ENCODE peak calls at places on chromosomes 3 and 15, in nine cellular contexts. One of them, this sample, is unnamed.

GRCh38 chr3:151660890-151661289 is 72.8 kb upstream of the AADACL2 start:
- DNase-seq in heart left ventricle: no peak
- DNase-seq in H9: no peak
- DNase-seq in activated naive CD8-positive, alpha-beta T cell treated with anti-CD3 and anti-CD28 coated beads, Interleukin-2, amount 50 U/mL, for 24 hours: no peak
- DNase-seq in activated naive CD4-positive, alpha-beta T cell treated with anti-CD3 and anti-CD28 coated beads, Interleukin-2, amount 10 ng/mL, durations not matched to agents 7 days and 5 days: no peak
- DNase-seq in CD8-positive, alpha-beta memory T cell: no peak
- DNase-seq in stimulated activated naive CD8-positive, alpha-beta T cell treated with anti-CD3 and anti-CD28 coated beads, Interleukin-15, Interleukin-2, amounts not matched to agents 100 U/mL and 50 U/mL, for 24 hours: no peak
- DNase-seq in stimulated activated CD4-positive, alpha-beta T cell treated with anti-CD3 and anti-CD28 coated beads, Interleukin-4, amount 100 ng/mL, for 4 hours: no peak
- DNase-seq in HuH-7.5: no peak
- DNase-seq in this sample: no peak

GRCh38 chr3:171531716-171532115 is 71.5 kb upstream of the TNIK start:
- DNase-seq in heart left ventricle: no peak
- DNase-seq in H9: no peak
- DNase-seq in stimulated activated CD4-positive, alpha-beta T cell treated with anti-CD3 and anti-CD28 coated beads, Interleukin-4, amount 100 ng/mL, for 4 hours: no peak
- DNase-seq in activated naive CD8-positive, alpha-beta T cell treated with anti-CD3 and anti-CD28 coated beads, Interleukin-2, amount 50 U/mL, for 24 hours: no peak
- DNase-seq in CD8-positive, alpha-beta memory T cell: no peak
- DNase-seq in activated naive CD4-positive, alpha-beta T cell treated with anti-CD3 and anti-CD28 coated beads, Interleukin-2, amount 10 ng/mL, durations not matched to agents 7 days and 5 days: no peak
- DNase-seq in stimulated activated naive CD8-positive, alpha-beta T cell treated with anti-CD3 and anti-CD28 coated beads, Interleukin-15, Interleukin-2, amounts not matched to agents 100 U/mL and 50 U/mL, for 24 hours: no peak
- DNase-seq in HuH-7.5: no peak
- DNase-seq in this sample: no peak

GRCh38 chr3:63228677-63229076 is 49.4 kb upstream of the SYNPR start:
- DNase-seq in activated naive CD4-positive, alpha-beta T cell treated with anti-CD3 and anti-CD28 coated beads, Interleukin-2, amount 10 ng/mL, durations not matched to agents 7 days and 5 days: no peak
- DNase-seq in stimulated activated naive CD8-positive, alpha-beta T cell treated with anti-CD3 and anti-CD28 coated beads, Interleukin-15, Interleukin-2, amounts not matched to agents 100 U/mL and 50 U/mL, for 24 hours: no peak
- DNase-seq in HuH-7.5: peak
- DNase-seq in CD8-positive, alpha-beta memory T cell: no peak
- DNase-seq in heart left ventricle: no peak
- DNase-seq in stimulated activated CD4-positive, alpha-beta T cell treated with anti-CD3 and anti-CD28 coated beads, Interleukin-4, amount 100 ng/mL, for 4 hours: no peak
- DNase-seq in activated naive CD8-positive, alpha-beta T cell treated with anti-CD3 and anti-CD28 coated beads, Interleukin-2, amount 50 U/mL, for 24 hours: no peak
- DNase-seq in H9: peak
- DNase-seq in this sample: peak

GRCh38 chr3:98893740-98894139 is 7.8 kb downstream of the DCBLD2 start:
- DNase-seq in CD8-positive, alpha-beta memory T cell: no peak
- DNase-seq in HuH-7.5: no peak
- DNase-seq in stimulated activated CD4-positive, alpha-beta T cell treated with anti-CD3 and anti-CD28 coated beads, Interleukin-4, amount 100 ng/mL, for 4 hours: no peak
- DNase-seq in activated naive CD8-positive, alpha-beta T cell treated with anti-CD3 and anti-CD28 coated beads, Interleukin-2, amount 50 U/mL, for 24 hours: no peak
- DNase-seq in heart left ventricle: no peak
- DNase-seq in H9: no peak
- DNase-seq in activated naive CD4-positive, alpha-beta T cell treated with anti-CD3 and anti-CD28 coated beads, Interleukin-2, amount 10 ng/mL, durations not matched to agents 7 days and 5 days: no peak
- DNase-seq in stimulated activated naive CD8-positive, alpha-beta T cell treated with anti-CD3 and anti-CD28 coated beads, Interleukin-15, Interleukin-2, amounts not matched to agents 100 U/mL and 50 U/mL, for 24 hours: no peak
- DNase-seq in this sample: no peak

GRCh38 chr15:29348308-29348914 is 78.8 kb upstream of the NSMCE3 start:
- DNase-seq in stimulated activated CD4-positive, alpha-beta T cell treated with anti-CD3 and anti-CD28 coated beads, Interleukin-4, amount 100 ng/mL, for 4 hours: no peak
- DNase-seq in activated naive CD8-positive, alpha-beta T cell treated with anti-CD3 and anti-CD28 coated beads, Interleukin-2, amount 50 U/mL, for 24 hours: no peak
- DNase-seq in H9: peak
- DNase-seq in CD8-positive, alpha-beta memory T cell: no peak
- DNase-seq in stimulated activated naive CD8-positive, alpha-beta T cell treated with anti-CD3 and anti-CD28 coated beads, Interleukin-15, Interleukin-2, amounts not matched to agents 100 U/mL and 50 U/mL, for 24 hours: no peak
- DNase-seq in activated naive CD4-positive, alpha-beta T cell treated with anti-CD3 and anti-CD28 coated beads, Interleukin-2, amount 10 ng/mL, durations not matched to agents 7 days and 5 days: no peak
- DNase-seq in heart left ventricle: no peak
- DNase-seq in HuH-7.5: no peak
- DNase-seq in this sample: no peak

GRCh38 chr15:90845201-90845949 is 23.0 kb upstream of the FURIN start:
- DNase-seq in H9: no peak
- DNase-seq in heart left ventricle: no peak
- DNase-seq in CD8-positive, alpha-beta memory T cell: no peak
- DNase-seq in activated naive CD8-positive, alpha-beta T cell treated with anti-CD3 and anti-CD28 coated beads, Interleukin-2, amount 50 U/mL, for 24 hours: peak
- DNase-seq in stimulated activated naive CD8-positive, alpha-beta T cell treated with anti-CD3 and anti-CD28 coated beads, Interleukin-15, Interleukin-2, amounts not matched to agents 100 U/mL and 50 U/mL, for 24 hours: peak
- DNase-seq in activated naive CD4-positive, alpha-beta T cell treated with anti-CD3 and anti-CD28 coated beads, Interleukin-2, amount 10 ng/mL, durations not matched to agents 7 days and 5 days: peak
- DNase-seq in stimulated activated CD4-positive, alpha-beta T cell treated with anti-CD3 and anti-CD28 coated beads, Interleukin-4, amount 100 ng/mL, for 4 hours: no peak
- DNase-seq in HuH-7.5: no peak
- DNase-seq in this sample: no peak

GRCh38 chr3:11847607-11848006 is 922 bp upstream of the TAMM41 start:
- DNase-seq in HuH-7.5: no peak
- DNase-seq in stimulated activated naive CD8-positive, alpha-beta T cell treated with anti-CD3 and anti-CD28 coated beads, Interleukin-15, Interleukin-2, amounts not matched to agents 100 U/mL and 50 U/mL, for 24 hours: peak
- DNase-seq in stimulated activated CD4-positive, alpha-beta T cell treated with anti-CD3 and anti-CD28 coated beads, Interleukin-4, amount 100 ng/mL, for 4 hours: peak
- DNase-seq in heart left ventricle: no peak
- DNase-seq in activated naive CD8-positive, alpha-beta T cell treated with anti-CD3 and anti-CD28 coated beads, Interleukin-2, amount 50 U/mL, for 24 hours: peak
- DNase-seq in activated naive CD4-positive, alpha-beta T cell treated with anti-CD3 and anti-CD28 coated beads, Interleukin-2, amount 10 ng/mL, durations not matched to agents 7 days and 5 days: peak
- DNase-seq in CD8-positive, alpha-beta memory T cell: peak
- DNase-seq in H9: no peak
- DNase-seq in this sample: no peak

GRCh38 chr3:69203631-69204314 is 81.4 kb upstream of the LMOD3 start:
- DNase-seq in CD8-positive, alpha-beta memory T cell: no peak
- DNase-seq in activated naive CD4-positive, alpha-beta T cell treated with anti-CD3 and anti-CD28 coated beads, Interleukin-2, amount 10 ng/mL, durations not matched to agents 7 days and 5 days: no peak
- DNase-seq in HuH-7.5: no peak
- DNase-seq in H9: no peak
- DNase-seq in stimulated activated naive CD8-positive, alpha-beta T cell treated with anti-CD3 and anti-CD28 coated beads, Interleukin-15, Interleukin-2, amounts not matched to agents 100 U/mL and 50 U/mL, for 24 hours: no peak
- DNase-seq in heart left ventricle: no peak
- DNase-seq in activated naive CD8-positive, alpha-beta T cell treated with anti-CD3 and anti-CD28 coated beads, Interleukin-2, amount 50 U/mL, for 24 hours: no peak
- DNase-seq in stimulated activated CD4-positive, alpha-beta T cell treated with anti-CD3 and anti-CD28 coated beads, Interleukin-4, amount 100 ng/mL, for 4 hours: no peak
- DNase-seq in this sample: no peak

GRCh38 chr15:26967719-26968269 is 3.2 kb upstream of the GABRG3 start:
- DNase-seq in CD8-positive, alpha-beta memory T cell: no peak
- DNase-seq in H9: peak
- DNase-seq in activated naive CD4-positive, alpha-beta T cell treated with anti-CD3 and anti-CD28 coated beads, Interleukin-2, amount 10 ng/mL, durations not matched to agents 7 days and 5 days: no peak
- DNase-seq in stimulated activated naive CD8-positive, alpha-beta T cell treated with anti-CD3 and anti-CD28 coated beads, Interleukin-15, Interleukin-2, amounts not matched to agents 100 U/mL and 50 U/mL, for 24 hours: no peak
- DNase-seq in heart left ventricle: no peak
- DNase-seq in activated naive CD8-positive, alpha-beta T cell treated with anti-CD3 and anti-CD28 coated beads, Interleukin-2, amount 50 U/mL, for 24 hours: no peak
- DNase-seq in HuH-7.5: no peak
- DNase-seq in stimulated activated CD4-positive, alpha-beta T cell treated with anti-CD3 and anti-CD28 coated beads, Interleukin-4, amount 100 ng/mL, for 4 hours: no peak
- DNase-seq in this sample: no peak

GRCh38 chr3:83403927-83404326 is 1554.9 kb upstream of the CADM2 start:
- DNase-seq in H9: no peak
- DNase-seq in heart left ventricle: no peak
- DNase-seq in HuH-7.5: no peak
- DNase-seq in activated naive CD8-positive, alpha-beta T cell treated with anti-CD3 and anti-CD28 coated beads, Interleukin-2, amount 50 U/mL, for 24 hours: no peak
- DNase-seq in stimulated activated naive CD8-positive, alpha-beta T cell treated with anti-CD3 and anti-CD28 coated beads, Interleukin-15, Interleukin-2, amounts not matched to agents 100 U/mL and 50 U/mL, for 24 hours: no peak
- DNase-seq in stimulated activated CD4-positive, alpha-beta T cell treated with anti-CD3 and anti-CD28 coated beads, Interleukin-4, amount 100 ng/mL, for 4 hours: no peak
- DNase-seq in activated naive CD4-positive, alpha-beta T cell treated with anti-CD3 and anti-CD28 coated beads, Interleukin-2, amount 10 ng/mL, durations not matched to agents 7 days and 5 days: no peak
- DNase-seq in CD8-positive, alpha-beta memory T cell: no peak
- DNase-seq in this sample: no peak

GRCh38 chr15:77455696-77456293 is 35.1 kb downstream of the HMG20A start:
- DNase-seq in CD8-positive, alpha-beta memory T cell: no peak
- DNase-seq in H9: no peak
- DNase-seq in heart left ventricle: peak
- DNase-seq in activated naive CD4-positive, alpha-beta T cell treated with anti-CD3 and anti-CD28 coated beads, Interleukin-2, amount 10 ng/mL, durations not matched to agents 7 days and 5 days: no peak
- DNase-seq in HuH-7.5: no peak
- DNase-seq in stimulated activated CD4-positive, alpha-beta T cell treated with anti-CD3 and anti-CD28 coated beads, Interleukin-4, amount 100 ng/mL, for 4 hours: no peak
- DNase-seq in stimulated activated naive CD8-positive, alpha-beta T cell treated with anti-CD3 and anti-CD28 coated beads, Interleukin-15, Interleukin-2, amounts not matched to agents 100 U/mL and 50 U/mL, for 24 hours: no peak
- DNase-seq in activated naive CD8-positive, alpha-beta T cell treated with anti-CD3 and anti-CD28 coated beads, Interleukin-2, amount 50 U/mL, for 24 hours: no peak
- DNase-seq in this sample: no peak

GRCh38 chr3:120101624-120102023 is 7.4 kb upstream of the GSK3B start:
- DNase-seq in HuH-7.5: no peak
- DNase-seq in CD8-positive, alpha-beta memory T cell: no peak
- DNase-seq in activated naive CD4-positive, alpha-beta T cell treated with anti-CD3 and anti-CD28 coated beads, Interleukin-2, amount 10 ng/mL, durations not matched to agents 7 days and 5 days: no peak
- DNase-seq in activated naive CD8-positive, alpha-beta T cell treated with anti-CD3 and anti-CD28 coated beads, Interleukin-2, amount 50 U/mL, for 24 hours: no peak
- DNase-seq in H9: no peak
- DNase-seq in stimulated activated naive CD8-positive, alpha-beta T cell treated with anti-CD3 and anti-CD28 coated beads, Interleukin-15, Interleukin-2, amounts not matched to agents 100 U/mL and 50 U/mL, for 24 hours: no peak
- DNase-seq in heart left ventricle: no peak
- DNase-seq in stimulated activated CD4-positive, alpha-beta T cell treated with anti-CD3 and anti-CD28 coated beads, Interleukin-4, amount 100 ng/mL, for 4 hours: no peak
- DNase-seq in this sample: no peak

GRCh38 chr3:120931593-120931992 is 23.6 kb downstream of the STXBP5L start:
- DNase-seq in stimulated activated CD4-positive, alpha-beta T cell treated with anti-CD3 and anti-CD28 coated beads, Interleukin-4, amount 100 ng/mL, for 4 hours: no peak
- DNase-seq in heart left ventricle: no peak
- DNase-seq in activated naive CD4-positive, alpha-beta T cell treated with anti-CD3 and anti-CD28 coated beads, Interleukin-2, amount 10 ng/mL, durations not matched to agents 7 days and 5 days: no peak
- DNase-seq in stimulated activated naive CD8-positive, alpha-beta T cell treated with anti-CD3 and anti-CD28 coated beads, Interleukin-15, Interleukin-2, amounts not matched to agents 100 U/mL and 50 U/mL, for 24 hours: no peak
- DNase-seq in CD8-positive, alpha-beta memory T cell: no peak
- DNase-seq in activated naive CD8-positive, alpha-beta T cell treated with anti-CD3 and anti-CD28 coated beads, Interleukin-2, amount 50 U/mL, for 24 hours: no peak
- DNase-seq in HuH-7.5: no peak
- DNase-seq in H9: no peak
- DNase-seq in this sample: no peak

GRCh38 chr3:127147291-127147905 is 45.5 kb upstream of the PRR23E start:
- DNase-seq in heart left ventricle: no peak
- DNase-seq in HuH-7.5: no peak
- DNase-seq in H9: no peak
- DNase-seq in stimulated activated CD4-positive, alpha-beta T cell treated with anti-CD3 and anti-CD28 coated beads, Interleukin-4, amount 100 ng/mL, for 4 hours: no peak
- DNase-seq in activated naive CD4-positive, alpha-beta T cell treated with anti-CD3 and anti-CD28 coated beads, Interleukin-2, amount 10 ng/mL, durations not matched to agents 7 days and 5 days: no peak
- DNase-seq in activated naive CD8-positive, alpha-beta T cell treated with anti-CD3 and anti-CD28 coated beads, Interleukin-2, amount 50 U/mL, for 24 hours: no peak
- DNase-seq in CD8-positive, alpha-beta memory T cell: no peak
- DNase-seq in stimulated activated naive CD8-positive, alpha-beta T cell treated with anti-CD3 and anti-CD28 coated beads, Interleukin-15, Interleukin-2, amounts not matched to agents 100 U/mL and 50 U/mL, for 24 hours: no peak
- DNase-seq in this sample: no peak

GRCh38 chr15:22887157-22887951 is 48.9 kb downstream of the NIPA2 start:
- DNase-seq in heart left ventricle: peak
- DNase-seq in HuH-7.5: no peak
- DNase-seq in H9: no peak
- DNase-seq in stimulated activated naive CD8-positive, alpha-beta T cell treated with anti-CD3 and anti-CD28 coated beads, Interleukin-15, Interleukin-2, amounts not matched to agents 100 U/mL and 50 U/mL, for 24 hours: no peak
- DNase-seq in activated naive CD4-positive, alpha-beta T cell treated with anti-CD3 and anti-CD28 coated beads, Interleukin-2, amount 10 ng/mL, durations not matched to agents 7 days and 5 days: no peak
- DNase-seq in stimulated activated CD4-positive, alpha-beta T cell treated with anti-CD3 and anti-CD28 coated beads, Interleukin-4, amount 100 ng/mL, for 4 hours: no peak
- DNase-seq in CD8-positive, alpha-beta memory T cell: no peak
- DNase-seq in activated naive CD8-positive, alpha-beta T cell treated with anti-CD3 and anti-CD28 coated beads, Interleukin-2, amount 50 U/mL, for 24 hours: no peak
- DNase-seq in this sample: no peak

GRCh38 chr15:67296684-67297083 is 42.1 kb downstream of the IQCH start:
- DNase-seq in activated naive CD4-positive, alpha-beta T cell treated with anti-CD3 and anti-CD28 coated beads, Interleukin-2, amount 10 ng/mL, durations not matched to agents 7 days and 5 days: no peak
- DNase-seq in activated naive CD8-positive, alpha-beta T cell treated with anti-CD3 and anti-CD28 coated beads, Interleukin-2, amount 50 U/mL, for 24 hours: no peak
- DNase-seq in H9: no peak
- DNase-seq in HuH-7.5: no peak
- DNase-seq in heart left ventricle: no peak
- DNase-seq in CD8-positive, alpha-beta memory T cell: no peak
- DNase-seq in stimulated activated CD4-positive, alpha-beta T cell treated with anti-CD3 and anti-CD28 coated beads, Interleukin-4, amount 100 ng/mL, for 4 hours: no peak
- DNase-seq in stimulated activated naive CD8-positive, alpha-beta T cell treated with anti-CD3 and anti-CD28 coated beads, Interleukin-15, Interleukin-2, amounts not matched to agents 100 U/mL and 50 U/mL, for 24 hours: no peak
- DNase-seq in this sample: no peak

GRCh38 chr3:75059120-75059519 is 444.7 kb upstream of the CNTN3 start:
- DNase-seq in HuH-7.5: no peak
- DNase-seq in CD8-positive, alpha-beta memory T cell: no peak
- DNase-seq in heart left ventricle: no peak
- DNase-seq in H9: no peak
- DNase-seq in stimulated activated naive CD8-positive, alpha-beta T cell treated with anti-CD3 and anti-CD28 coated beads, Interleukin-15, Interleukin-2, amounts not matched to agents 100 U/mL and 50 U/mL, for 24 hours: no peak
- DNase-seq in activated naive CD4-positive, alpha-beta T cell treated with anti-CD3 and anti-CD28 coated beads, Interleukin-2, amount 10 ng/mL, durations not matched to agents 7 days and 5 days: no peak
- DNase-seq in stimulated activated CD4-positive, alpha-beta T cell treated with anti-CD3 and anti-CD28 coated beads, Interleukin-4, amount 100 ng/mL, for 4 hours: no peak
- DNase-seq in activated naive CD8-positive, alpha-beta T cell treated with anti-CD3 and anti-CD28 coated beads, Interleukin-2, amount 50 U/mL, for 24 hours: no peak
- DNase-seq in this sample: no peak

GRCh38 chr15:44798815-44799214 is 62.5 kb downstream of the TRIM69 start:
- DNase-seq in H9: no peak
- DNase-seq in stimulated activated CD4-positive, alpha-beta T cell treated with anti-CD3 and anti-CD28 coated beads, Interleukin-4, amount 100 ng/mL, for 4 hours: no peak
- DNase-seq in activated naive CD8-positive, alpha-beta T cell treated with anti-CD3 and anti-CD28 coated beads, Interleukin-2, amount 50 U/mL, for 24 hours: no peak
- DNase-seq in HuH-7.5: no peak
- DNase-seq in stimulated activated naive CD8-positive, alpha-beta T cell treated with anti-CD3 and anti-CD28 coated beads, Interleukin-15, Interleukin-2, amounts not matched to agents 100 U/mL and 50 U/mL, for 24 hours: no peak
- DNase-seq in heart left ventricle: no peak
- DNase-seq in CD8-positive, alpha-beta memory T cell: no peak
- DNase-seq in activated naive CD4-positive, alpha-beta T cell treated with anti-CD3 and anti-CD28 coated beads, Interleukin-2, amount 10 ng/mL, durations not matched to agents 7 days and 5 days: no peak
- DNase-seq in this sample: no peak

GRCh38 chr3:47491186-47491585 is 15.4 kb upstream of the SCAP start:
- DNase-seq in activated naive CD8-positive, alpha-beta T cell treated with anti-CD3 and anti-CD28 coated beads, Interleukin-2, amount 50 U/mL, for 24 hours: no peak
- DNase-seq in heart left ventricle: no peak
- DNase-seq in stimulated activated naive CD8-positive, alpha-beta T cell treated with anti-CD3 and anti-CD28 coated beads, Interleukin-15, Interleukin-2, amounts not matched to agents 100 U/mL and 50 U/mL, for 24 hours: no peak
- DNase-seq in HuH-7.5: no peak
- DNase-seq in activated naive CD4-positive, alpha-beta T cell treated with anti-CD3 and anti-CD28 coated beads, Interleukin-2, amount 10 ng/mL, durations not matched to agents 7 days and 5 days: no peak
- DNase-seq in H9: no peak
- DNase-seq in CD8-positive, alpha-beta memory T cell: no peak
- DNase-seq in stimulated activated CD4-positive, alpha-beta T cell treated with anti-CD3 and anti-CD28 coated beads, Interleukin-4, amount 100 ng/mL, for 4 hours: no peak
- DNase-seq in this sample: no peak

GRCh38 chr3:130779031-130779430 is 32.4 kb upstream of the PIK3R4 start:
- DNase-seq in HuH-7.5: no peak
- DNase-seq in activated naive CD4-positive, alpha-beta T cell treated with anti-CD3 and anti-CD28 coated beads, Interleukin-2, amount 10 ng/mL, durations not matched to agents 7 days and 5 days: no peak
- DNase-seq in activated naive CD8-positive, alpha-beta T cell treated with anti-CD3 and anti-CD28 coated beads, Interleukin-2, amount 50 U/mL, for 24 hours: no peak
- DNase-seq in H9: no peak
- DNase-seq in stimulated activated naive CD8-positive, alpha-beta T cell treated with anti-CD3 and anti-CD28 coated beads, Interleukin-15, Interleukin-2, amounts not matched to agents 100 U/mL and 50 U/mL, for 24 hours: no peak
- DNase-seq in CD8-positive, alpha-beta memory T cell: no peak
- DNase-seq in stimulated activated CD4-positive, alpha-beta T cell treated with anti-CD3 and anti-CD28 coated beads, Interleukin-4, amount 100 ng/mL, for 4 hours: no peak
- DNase-seq in heart left ventricle: no peak
- DNase-seq in this sample: no peak

GRCh38 chr15:30043211-30043655 is 39.5 kb upstream of the GOLGA8J start:
- DNase-seq in activated naive CD4-positive, alpha-beta T cell treated with anti-CD3 and anti-CD28 coated beads, Interleukin-2, amount 10 ng/mL, durations not matched to agents 7 days and 5 days: no peak
- DNase-seq in activated naive CD8-positive, alpha-beta T cell treated with anti-CD3 and anti-CD28 coated beads, Interleukin-2, amount 50 U/mL, for 24 hours: no peak
- DNase-seq in stimulated activated CD4-positive, alpha-beta T cell treated with anti-CD3 and anti-CD28 coated beads, Interleukin-4, amount 100 ng/mL, for 4 hours: no peak
- DNase-seq in H9: no peak
- DNase-seq in CD8-positive, alpha-beta memory T cell: no peak
- DNase-seq in stimulated activated naive CD8-positive, alpha-beta T cell treated with anti-CD3 and anti-CD28 coated beads, Interleukin-15, Interleukin-2, amounts not matched to agents 100 U/mL and 50 U/mL, for 24 hours: no peak
- DNase-seq in heart left ventricle: no peak
- DNase-seq in HuH-7.5: no peak
- DNase-seq in this sample: no peak

GRCh38 chr3:66863205-66864135 is 134.6 kb upstream of the KBTBD8 start:
- DNase-seq in activated naive CD4-positive, alpha-beta T cell treated with anti-CD3 and anti-CD28 coated beads, Interleukin-2, amount 10 ng/mL, durations not matched to agents 7 days and 5 days: no peak
- DNase-seq in heart left ventricle: no peak
- DNase-seq in H9: no peak
- DNase-seq in CD8-positive, alpha-beta memory T cell: no peak
- DNase-seq in HuH-7.5: no peak
- DNase-seq in activated naive CD8-positive, alpha-beta T cell treated with anti-CD3 and anti-CD28 coated beads, Interleukin-2, amount 50 U/mL, for 24 hours: no peak
- DNase-seq in stimulated activated naive CD8-positive, alpha-beta T cell treated with anti-CD3 and anti-CD28 coated beads, Interleukin-15, Interleukin-2, amounts not matched to agents 100 U/mL and 50 U/mL, for 24 hours: no peak
- DNase-seq in stimulated activated CD4-positive, alpha-beta T cell treated with anti-CD3 and anti-CD28 coated beads, Interleukin-4, amount 100 ng/mL, for 4 hours: no peak
- DNase-seq in this sample: no peak

GRCh38 chr3:53046171-53047170 is 598 bp upstream of the SFMBT1 start:
- DNase-seq in stimulated activated CD4-positive, alpha-beta T cell treated with anti-CD3 and anti-CD28 coated beads, Interleukin-4, amount 100 ng/mL, for 4 hours: peak
- DNase-seq in CD8-positive, alpha-beta memory T cell: peak
- DNase-seq in HuH-7.5: peak
- DNase-seq in heart left ventricle: peak
- DNase-seq in H9: peak
- DNase-seq in activated naive CD8-positive, alpha-beta T cell treated with anti-CD3 and anti-CD28 coated beads, Interleukin-2, amount 50 U/mL, for 24 hours: peak
- DNase-seq in activated naive CD4-positive, alpha-beta T cell treated with anti-CD3 and anti-CD28 coated beads, Interleukin-2, amount 10 ng/mL, durations not matched to agents 7 days and 5 days: peak
- DNase-seq in stimulated activated naive CD8-positive, alpha-beta T cell treated with anti-CD3 and anti-CD28 coated beads, Interleukin-15, Interleukin-2, amounts not matched to agents 100 U/mL and 50 U/mL, for 24 hours: peak
- DNase-seq in this sample: no peak

GRCh38 chr3:131903988-131904415 is 130.8 kb downstream of the CPNE4 start:
- DNase-seq in activated naive CD4-positive, alpha-beta T cell treated with anti-CD3 and anti-CD28 coated beads, Interleukin-2, amount 10 ng/mL, durations not matched to agents 7 days and 5 days: no peak
- DNase-seq in H9: no peak
- DNase-seq in activated naive CD8-positive, alpha-beta T cell treated with anti-CD3 and anti-CD28 coated beads, Interleukin-2, amount 50 U/mL, for 24 hours: no peak
- DNase-seq in HuH-7.5: no peak
- DNase-seq in heart left ventricle: no peak
- DNase-seq in stimulated activated CD4-positive, alpha-beta T cell treated with anti-CD3 and anti-CD28 coated beads, Interleukin-4, amount 100 ng/mL, for 4 hours: no peak
- DNase-seq in CD8-positive, alpha-beta memory T cell: no peak
- DNase-seq in stimulated activated naive CD8-positive, alpha-beta T cell treated with anti-CD3 and anti-CD28 coated beads, Interleukin-15, Interleukin-2, amounts not matched to agents 100 U/mL and 50 U/mL, for 24 hours: no peak
- DNase-seq in this sample: no peak

GRCh38 chr3:24952388-24952787 is 457.7 kb upstream of the THRB start:
- DNase-seq in CD8-positive, alpha-beta memory T cell: no peak
- DNase-seq in stimulated activated naive CD8-positive, alpha-beta T cell treated with anti-CD3 and anti-CD28 coated beads, Interleukin-15, Interleukin-2, amounts not matched to agents 100 U/mL and 50 U/mL, for 24 hours: no peak
- DNase-seq in activated naive CD8-positive, alpha-beta T cell treated with anti-CD3 and anti-CD28 coated beads, Interleukin-2, amount 50 U/mL, for 24 hours: no peak
- DNase-seq in heart left ventricle: no peak
- DNase-seq in HuH-7.5: no peak
- DNase-seq in H9: peak
- DNase-seq in activated naive CD4-positive, alpha-beta T cell treated with anti-CD3 and anti-CD28 coated beads, Interleukin-2, amount 10 ng/mL, durations not matched to agents 7 days and 5 days: no peak
- DNase-seq in stimulated activated CD4-positive, alpha-beta T cell treated with anti-CD3 and anti-CD28 coated beads, Interleukin-4, amount 100 ng/mL, for 4 hours: no peak
- DNase-seq in this sample: no peak

GRCh38 chr3:169607909-169608308 is 55.6 kb downstream of the MECOM start:
- DNase-seq in heart left ventricle: no peak
- DNase-seq in HuH-7.5: no peak
- DNase-seq in activated naive CD4-positive, alpha-beta T cell treated with anti-CD3 and anti-CD28 coated beads, Interleukin-2, amount 10 ng/mL, durations not matched to agents 7 days and 5 days: no peak
- DNase-seq in stimulated activated naive CD8-positive, alpha-beta T cell treated with anti-CD3 and anti-CD28 coated beads, Interleukin-15, Interleukin-2, amounts not matched to agents 100 U/mL and 50 U/mL, for 24 hours: no peak
- DNase-seq in CD8-positive, alpha-beta memory T cell: no peak
- DNase-seq in H9: no peak
- DNase-seq in stimulated activated CD4-positive, alpha-beta T cell treated with anti-CD3 and anti-CD28 coated beads, Interleukin-4, amount 100 ng/mL, for 4 hours: no peak
- DNase-seq in activated naive CD8-positive, alpha-beta T cell treated with anti-CD3 and anti-CD28 coated beads, Interleukin-2, amount 50 U/mL, for 24 hours: no peak
- DNase-seq in this sample: no peak

GRCh38 chr3:135000465-135000864 is 205.4 kb downstream of the EPHB1 start:
- DNase-seq in activated naive CD8-positive, alpha-beta T cell treated with anti-CD3 and anti-CD28 coated beads, Interleukin-2, amount 50 U/mL, for 24 hours: no peak
- DNase-seq in activated naive CD4-positive, alpha-beta T cell treated with anti-CD3 and anti-CD28 coated beads, Interleukin-2, amount 10 ng/mL, durations not matched to agents 7 days and 5 days: no peak
- DNase-seq in CD8-positive, alpha-beta memory T cell: no peak
- DNase-seq in heart left ventricle: no peak
- DNase-seq in HuH-7.5: no peak
- DNase-seq in stimulated activated naive CD8-positive, alpha-beta T cell treated with anti-CD3 and anti-CD28 coated beads, Interleukin-15, Interleukin-2, amounts not matched to agents 100 U/mL and 50 U/mL, for 24 hours: no peak
- DNase-seq in stimulated activated CD4-positive, alpha-beta T cell treated with anti-CD3 and anti-CD28 coated beads, Interleukin-4, amount 100 ng/mL, for 4 hours: no peak
- DNase-seq in H9: no peak
- DNase-seq in this sample: no peak

GRCh38 chr15:78640840-78641733 is at the start of gene CHRNB4:
- DNase-seq in activated naive CD4-positive, alpha-beta T cell treated with anti-CD3 and anti-CD28 coated beads, Interleukin-2, amount 10 ng/mL, durations not matched to agents 7 days and 5 days: peak
- DNase-seq in HuH-7.5: no peak
- DNase-seq in stimulated activated naive CD8-positive, alpha-beta T cell treated with anti-CD3 and anti-CD28 coated beads, Interleukin-15, Interleukin-2, amounts not matched to agents 100 U/mL and 50 U/mL, for 24 hours: peak
- DNase-seq in stimulated activated CD4-positive, alpha-beta T cell treated with anti-CD3 and anti-CD28 coated beads, Interleukin-4, amount 100 ng/mL, for 4 hours: peak
- DNase-seq in CD8-positive, alpha-beta memory T cell: no peak
- DNase-seq in activated naive CD8-positive, alpha-beta T cell treated with anti-CD3 and anti-CD28 coated beads, Interleukin-2, amount 50 U/mL, for 24 hours: no peak
- DNase-seq in heart left ventricle: no peak
- DNase-seq in H9: peak
- DNase-seq in this sample: no peak

GRCh38 chr15:69762373-69763148 is 309.9 kb downstream of the RPLP1 start:
- DNase-seq in heart left ventricle: no peak
- DNase-seq in stimulated activated naive CD8-positive, alpha-beta T cell treated with anti-CD3 and anti-CD28 coated beads, Interleukin-15, Interleukin-2, amounts not matched to agents 100 U/mL and 50 U/mL, for 24 hours: no peak
- DNase-seq in CD8-positive, alpha-beta memory T cell: no peak
- DNase-seq in activated naive CD8-positive, alpha-beta T cell treated with anti-CD3 and anti-CD28 coated beads, Interleukin-2, amount 50 U/mL, for 24 hours: no peak
- DNase-seq in stimulated activated CD4-positive, alpha-beta T cell treated with anti-CD3 and anti-CD28 coated beads, Interleukin-4, amount 100 ng/mL, for 4 hours: no peak
- DNase-seq in HuH-7.5: peak
- DNase-seq in activated naive CD4-positive, alpha-beta T cell treated with anti-CD3 and anti-CD28 coated beads, Interleukin-2, amount 10 ng/mL, durations not matched to agents 7 days and 5 days: no peak
- DNase-seq in H9: peak
- DNase-seq in this sample: no peak